ENCODE peak calls at places on chromosomes 5 and 9, in six cellular contexts. P, F, V, D, S and R are unnamed samples.

GRCh38 chr5:124456244-124456643 is 290.2 kb downstream of the ZNF608 start:
- DNase-seq in P (no peak), S (no peak), F (no peak), D (no peak), V (no peak), R (no peak)

GRCh38 chr9:92685022-92685421 is 15.1 kb upstream of the IPPK start:
- DNase-seq in F (no peak), P (no peak), V (no peak), D (no peak), S (no peak), R (no peak)

GRCh38 chr5:146680846-146681585 is 165.0 kb upstream of the GPR151 start:
- DNase-seq in F (no peak), P (no peak), D (no peak), S (no peak), V (no peak), R (no peak)

GRCh38 chr5:95823738-95824609 is 1.4 kb upstream of the GLRX start:
- DNase-seq in S (peak; percentile 65), F (peak; percentile 98), D (peak; percentile 69), P (peak; percentile 96), V (no peak), R (peak; percentile 95)

GRCh38 chr5:150780816-150781221 is 2.3 kb downstream of the SMIM3 start:
- DNase-seq in F (peak; percentile 89), D (no peak), V (no peak), S (no peak), P (peak; percentile 47), R (peak; percentile 92)

GRCh38 chr5:89703799-89704198 is 705.8 kb downstream of the CETN3 start:
- DNase-seq in V (no peak), F (no peak), S (no peak), P (peak; percentile 4), D (peak; percentile 26), R (no peak)

GRCh38 chr9:22114956-22115355 is 105.9 kb upstream of the CDKN2B start:
- DNase-seq in V (no peak), P (no peak), S (no peak), F (peak; percentile 55), D (no peak), R (no peak)

GRCh38 chr5:43121565-43122484 is 1.1 kb downstream of the ZNF131 start:
- DNase-seq in P (peak; percentile 62), D (peak; percentile 23), F (peak; percentile 62), S (no peak), V (no peak), R (peak; percentile 64)

GRCh38 chr5:112548246-112548982 is 129.3 kb upstream of the EPB41L4A start:
- DNase-seq in F (peak; percentile 71), S (no peak), V (no peak), D (peak; percentile 69), P (peak; percentile 85), R (peak; percentile 20)

GRCh38 chr5:106171708-106172107 is 1499.0 kb downstream of the EFNA5 start:
- DNase-seq in D (no peak), S (no peak), P (peak; percentile 72), F (peak; percentile 78), V (no peak), R (peak; percentile 18)

GRCh38 chr5:145975361-145976066 is 39.1 kb downstream of the SH3RF2 start:
- DNase-seq in D (peak; percentile 92), F (peak; percentile 89), V (no peak), S (no peak), P (peak; percentile 89), R (peak; percentile 14)

GRCh38 chr9:133067006-133067405 is 5.2 kb downstream of the CEL start:
- DNase-seq in P (no peak), V (no peak), F (no peak), S (no peak), D (no peak), R (no peak)

GRCh38 chr5:59620535-59621212 is 272.9 kb downstream of the PDE4D start:
- DNase-seq in S (no peak), D (no peak), P (peak; percentile 17), V (no peak), F (no peak), R (no peak)

GRCh38 chr5:171152382-171152781 is 156.7 kb upstream of the TLX3 start:
- DNase-seq in V (no peak), P (peak; percentile 41), F (peak; percentile 59), D (no peak), S (no peak), R (peak; percentile 56)

GRCh38 chr9:134955801-134956200 is 38.1 kb upstream of the FCN1 start:
- DNase-seq in V (no peak), D (no peak), S (no peak), F (no peak), P (no peak), R (no peak)

GRCh38 chr5:573206-573605 is 38.9 kb upstream of the CEP72 start:
- DNase-seq in P (no peak), V (no peak), F (no peak), S (no peak), D (no peak), R (no peak)

GRCh38 chr9:114611516-114612271 is 603 bp downstream of the TMEM268 start:
- DNase-seq in V (no peak), P (peak; percentile 77), D (no peak), S (peak; percentile 55), F (peak; percentile 73), R (peak; percentile 63)

GRCh38 chr9:125241863-125242739 is 958 bp upstream of the HSPA5 start:
- DNase-seq in S (no peak), P (no peak), F (no peak), D (no peak), V (no peak), R (peak; percentile 54)

GRCh38 chr9:121144482-121144881 is 57.2 kb downstream of the RAB14 start:
- DNase-seq in P (no peak), D (no peak), F (no peak), S (no peak), V (no peak), R (no peak)

GRCh38 chr5:120765189-120765588 is 301.1 kb downstream of the PRR16 start:
- DNase-seq in V (no peak), D (no peak), F (peak; percentile 81), S (no peak), P (peak; percentile 6), R (peak; percentile 52)

GRCh38 chr9:97749928-97750327 is 52.8 kb upstream of the XPA start:
- DNase-seq in D (no peak), V (no peak), S (no peak), P (no peak), F (no peak), R (no peak)
- TF ChIP-seq CTCF in D (no peak), V (no peak), S (no peak), P (no peak), F (no peak), R (no peak)

GRCh38 chr9:73683862-73684591 is 532.4 kb downstream of the ANXA1 start:
- DNase-seq in S (no peak), D (no peak), V (no peak), P (peak; percentile 77), F (peak; percentile 51), R (peak; percentile 15)
- TF ChIP-seq CTCF in S (no peak), D (peak; percentile 62), V (peak; percentile 46), P (peak; percentile 71), F (peak; percentile 47), R (peak; percentile 50)

DNA sequence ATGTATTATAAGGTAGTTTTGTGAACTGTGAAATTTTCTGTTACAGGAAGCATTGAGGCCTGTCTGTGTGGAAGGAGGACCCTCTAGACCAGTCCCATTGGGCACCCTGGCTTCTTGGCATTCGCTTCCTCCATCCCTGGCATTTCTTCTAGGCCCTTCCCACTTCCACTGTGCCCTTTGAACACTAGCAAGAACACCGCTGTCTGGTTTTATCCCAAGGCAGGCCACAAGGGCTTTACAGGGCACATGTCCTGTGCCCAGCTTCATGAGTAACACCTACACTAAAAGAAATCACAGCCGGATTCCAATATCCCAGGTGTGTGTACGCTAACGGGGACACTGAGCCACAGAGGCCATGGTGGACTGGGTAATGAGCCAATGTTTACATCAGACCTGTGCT is 99.8 kb downstream of the ADRB2 start:
- DNase-seq in D (no peak), P (no peak), V (no peak), F (no peak), S (no peak), R (no peak)
- TF ChIP-seq CTCF in D (no peak), P (no peak), V (no peak), F (no peak), S (no peak), R (no peak)

GRCh38 chr5:139654875-139655491 is 6.8 kb downstream of the CXXC5 start:
- DNase-seq in S (no peak), D (no peak), P (no peak), F (no peak), V (no peak), R (no peak)

GRCh38 chr5:139655727-139656271 is 7.7 kb downstream of the CXXC5 start:
- DNase-seq in F (peak; percentile 21), P (no peak), V (no peak), S (no peak), D (no peak), R (peak; percentile 82)

GRCh38 chr5:139652788-139653241 is 4.7 kb downstream of the CXXC5 start:
- DNase-seq in P (no peak), S (no peak), V (no peak), F (peak; percentile 18), D (no peak), R (no peak)

GRCh38 chr5:139653616-139654015 is 5.5 kb downstream of the CXXC5 start:
- DNase-seq in D (no peak), S (no peak), P (no peak), V (no peak), F (no peak), R (no peak)

DNA sequence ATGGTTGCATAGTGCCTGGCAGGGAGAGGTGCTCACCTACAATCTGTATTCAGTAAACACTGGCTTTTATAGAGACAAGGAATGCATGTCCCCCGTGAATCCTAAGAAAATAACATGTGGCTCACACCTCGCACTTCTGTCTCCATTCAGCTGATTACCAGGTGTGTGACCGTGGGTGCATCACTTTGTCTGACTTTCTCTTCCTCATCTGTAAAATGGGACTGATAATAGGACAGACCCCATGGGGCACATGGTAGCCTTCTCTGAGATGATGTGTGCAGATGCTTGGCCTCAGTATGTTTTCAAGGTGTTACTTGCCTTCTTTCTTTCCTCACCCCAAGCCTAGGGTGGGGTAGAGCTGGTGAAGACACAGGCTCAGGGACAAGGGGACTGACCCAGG is 6.3 kb downstream of the CXXC5 start:
- DNase-seq in D (no peak), S (no peak), F (no peak), P (no peak), V (no peak), R (no peak)
- TF ChIP-seq CTCF in D (no peak), S (no peak), F (no peak), P (no peak), V (no peak), R (no peak)

DNA sequence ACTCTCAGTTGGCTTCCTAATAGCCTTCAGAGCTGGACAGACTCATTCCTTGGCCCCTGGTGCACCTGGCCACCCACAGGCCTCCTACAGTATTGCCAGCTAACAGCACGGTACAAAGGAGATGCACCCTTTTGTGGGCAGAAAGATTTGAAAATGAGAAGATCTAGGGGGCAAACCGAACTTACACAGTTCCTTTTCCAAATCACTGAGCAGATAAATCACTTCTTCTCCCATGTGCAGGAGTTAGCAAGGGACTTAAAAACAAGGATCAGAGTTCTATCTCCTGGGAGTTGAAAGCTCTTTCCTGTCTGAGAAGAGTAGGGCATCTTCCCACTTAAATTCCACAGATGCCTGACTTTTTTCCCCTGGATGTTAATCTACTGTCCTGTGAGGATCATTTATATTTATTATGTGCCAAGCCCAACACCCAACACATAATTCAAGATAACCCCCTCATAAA is 207.4 kb upstream of the DAPK1 start:
- DNase-seq in V (no peak), F (peak; percentile 51), D (no peak), S (no peak), P (peak; percentile 66), R (no peak)
- TF ChIP-seq CTCF in V (peak; percentile 24), F (peak; percentile 62), D (peak; percentile 15), S (no peak), P (peak; percentile 55), R (peak; percentile 39)

GRCh38 chr9:116647515-116647809 is 39.6 kb upstream of the TRIM32 start:
- DNase-seq in P (no peak), F (no peak), D (no peak), V (no peak), S (no peak), R (no peak)
- TF ChIP-seq CTCF in P (no peak), F (no peak), D (no peak), V (no peak), S (no peak), R (no peak)